ENCODE peak calls at places on chromosomes 4 and X, in nine cellular contexts. P, X, Y, M, A, T, G, O and V are unnamed samples.

GRCh38 chr4:102036016-102036415 is 245.5 kb downstream of the BANK1 start:
- DNase-seq in X (no peak), M (no peak), G (no peak), A (no peak), Y (no peak), P (no peak), T (no peak), O (no peak), V (no peak)

GRCh38 chr4:88112856-88113255 is 45.6 kb downstream of the ABCG2 start:
- DNase-seq in M (no peak), P (no peak), G (no peak), T (no peak), O (no peak), X (no peak), Y (no peak), A (no peak), V (no peak)

GRCh38 chrX:21757960-21758359 is at the start of gene SMPX:
- DNase-seq in T (no peak), X (no peak), M (no peak), G (no peak), P (no peak), O (no peak), Y (no peak), A (no peak), V (no peak)

GRCh38 chrX:115535844-115536243 is 25.1 kb upstream of the PLS3 start:
- DNase-seq in G (peak), X (no peak), Y (no peak), P (no peak), T (no peak), M (no peak), A (no peak), O (no peak), V (no peak)

GRCh38 chrX:11944486-11944885 is 186.4 kb downstream of the MSL3 start:
- DNase-seq in O (no peak), P (no peak), Y (no peak), A (peak), X (no peak), G (peak), T (no peak), M (no peak), V (no peak)

GRCh38 chrX:18898517-18898916 is 85.4 kb downstream of the PHKA2 start:
- DNase-seq in A (no peak), X (no peak), Y (peak), T (no peak), M (no peak), G (no peak), O (no peak), P (no peak), V (no peak)

GRCh38 chrX:39397561-39398200 is 596.4 kb downstream of the MID1IP1 start:
- DNase-seq in A (no peak), Y (no peak), P (no peak), T (no peak), X (no peak), G (no peak), M (no peak), O (no peak), V (no peak)

GRCh38 chrX:82230013-82230412 is 1028.1 kb downstream of the SH3BGRL start:
- DNase-seq in X (no peak), O (no peak), G (no peak), P (no peak), T (no peak), A (no peak), M (no peak), Y (no peak), V (no peak)

GRCh38 chr4:55530167-55530566 is 16.5 kb downstream of the CLOCK start:
- DNase-seq in O (no peak), X (no peak), Y (no peak), T (no peak), A (no peak), M (no peak), P (no peak), G (no peak), V (no peak)

GRCh38 chrX:21907250-21907649 is 33.3 kb upstream of the SMS start:
- DNase-seq in G (peak), T (no peak), Y (no peak), P (no peak), M (no peak), A (no peak), O (no peak), X (no peak), V (no peak)